ENCODE peak calls at places on chromosomes 1 and 21, in six cellular contexts. One of them, this sample, is unnamed.

GRCh38 chr1:37449936-37450335 is 24.4 kb upstream of the ZC3H12A start:
- DNase-seq in adipocyte: no peak
- DNase-seq in psoas muscle: no peak
- DNase-seq in ovary: no peak
- DNase-seq in PC-3: no peak
- DNase-seq in A549: no peak
- DNase-seq in this sample: no peak

GRCh38 chr1:186094170-186094569 is 280.9 kb downstream of the TPR start:
- DNase-seq in ovary: no peak
- DNase-seq in psoas muscle: no peak
- DNase-seq in A549: no peak
- DNase-seq in PC-3: peak; percentile 23
- DNase-seq in adipocyte: peak; percentile 57
- DNase-seq in this sample: peak; percentile 66

GRCh38 chr1:39409055-39409816 is 82.2 kb upstream of the BMP8A start:
- DNase-seq in PC-3: peak; percentile 47
- DNase-seq in psoas muscle: peak; percentile 37
- DNase-seq in ovary: peak; percentile 39
- DNase-seq in A549: no peak
- DNase-seq in adipocyte: peak; percentile 90
- DNase-seq in this sample: peak; percentile 80

GRCh38 chr1:244053831-244054230 is 2.7 kb downstream of the ZBTB18 start:
- DNase-seq in adipocyte: no peak
- DNase-seq in psoas muscle: no peak
- DNase-seq in ovary: no peak
- DNase-seq in PC-3: no peak
- DNase-seq in A549: no peak
- DNase-seq in this sample: no peak

GRCh38 chr21:35220301-35220700 is 171.2 kb upstream of the RUNX1 start:
- DNase-seq in ovary: no peak
- DNase-seq in A549: no peak
- DNase-seq in PC-3: no peak
- DNase-seq in adipocyte: peak; percentile 58
- DNase-seq in psoas muscle: no peak
- DNase-seq in this sample: peak; percentile 78

GRCh38 chr21:42841156-42841915 is 38.0 kb downstream of the WDR4 start:
- DNase-seq in adipocyte: no peak
- DNase-seq in A549: no peak
- DNase-seq in ovary: peak; percentile 5
- DNase-seq in psoas muscle: no peak
- DNase-seq in PC-3: no peak
- DNase-seq in this sample: no peak

GRCh38 chr1:29542476-29543015 is 306.2 kb downstream of the PTPRU start:
- DNase-seq in PC-3: no peak
- DNase-seq in A549: no peak
- DNase-seq in psoas muscle: no peak
- DNase-seq in adipocyte: no peak
- DNase-seq in ovary: no peak
- DNase-seq in this sample: no peak

GRCh38 chr1:35533596-35533995 is 23.6 kb downstream of the KIAA0319L start:
- DNase-seq in A549: no peak
- DNase-seq in adipocyte: no peak
- DNase-seq in ovary: no peak
- DNase-seq in PC-3: no peak
- DNase-seq in psoas muscle: no peak
- DNase-seq in this sample: no peak

GRCh38 chr21:31975491-31975890 is 102.7 kb downstream of the HUNK start:
- DNase-seq in psoas muscle: no peak
- DNase-seq in A549: no peak
- DNase-seq in ovary: no peak
- DNase-seq in adipocyte: no peak
- DNase-seq in PC-3: no peak
- DNase-seq in this sample: no peak

DNA sequence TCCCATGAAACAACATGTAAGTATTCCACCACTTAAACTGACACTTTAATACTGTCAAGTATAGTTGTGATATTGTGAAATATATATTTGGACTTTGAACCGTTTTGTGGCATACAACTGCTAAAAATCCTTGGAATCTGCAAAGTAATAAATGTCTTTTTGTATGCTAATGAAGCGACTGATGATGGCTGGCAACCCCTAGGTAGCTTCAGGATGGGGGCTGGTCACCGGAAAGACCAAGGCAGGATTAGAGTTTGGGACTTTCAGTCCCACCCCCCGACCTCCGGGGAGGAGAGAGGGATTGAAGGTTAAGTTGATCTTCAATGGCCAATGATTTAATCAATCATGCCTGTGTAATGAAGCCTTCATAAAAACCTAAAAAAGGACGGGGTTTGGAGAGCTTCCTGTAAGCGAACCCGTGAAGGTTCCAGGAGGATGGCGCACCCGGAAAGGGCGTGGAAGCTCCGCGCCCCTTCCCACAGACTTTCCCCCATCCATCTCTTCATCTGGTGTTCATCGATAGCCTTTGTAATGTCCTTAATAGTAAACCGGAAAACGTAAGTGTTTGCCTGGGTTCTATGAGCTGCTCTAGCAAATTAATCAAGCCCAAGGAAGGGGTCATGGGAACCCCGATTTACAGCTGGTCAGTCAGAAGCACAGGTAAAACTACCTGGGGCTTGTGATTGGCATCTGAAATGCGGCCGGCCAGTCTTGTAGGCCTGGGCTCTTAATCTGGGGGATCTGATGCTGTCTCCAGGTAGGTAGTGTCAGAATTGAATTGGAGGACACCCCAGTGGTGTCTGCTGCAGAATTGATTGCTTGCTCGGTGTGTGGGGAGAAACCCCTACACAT is 1.8 kb upstream of the ZNF281 start:
- DNase-seq in psoas muscle: no peak
- DNase-seq in PC-3: no peak
- DNase-seq in ovary: no peak
- DNase-seq in A549: no peak
- DNase-seq in adipocyte: no peak
- DNase-seq in this sample: no peak
- H3K4me3 ChIP-seq in psoas muscle: no peak overlapping the region
- H3K4me3 ChIP-seq in PC-3: no peak overlapping the region
- H3K4me3 ChIP-seq in ovary: no peak overlapping the region
- H3K4me3 ChIP-seq in A549: no peak overlapping the region
- H3K4me3 ChIP-seq in adipocyte: no peak overlapping the region
- H3K4me3 ChIP-seq in this sample: no peak overlapping the region

GRCh38 chr1:111455642-111456031 is 6.4 kb downstream of the ATP5PB start:
- DNase-seq in ovary: no peak
- DNase-seq in psoas muscle: no peak
- DNase-seq in PC-3: no peak
- DNase-seq in adipocyte: no peak
- DNase-seq in A549: no peak
- DNase-seq in this sample: no peak

GRCh38 chr1:111450185-111450584 is 921 bp downstream of the ATP5PB start:
- DNase-seq in A549: no peak
- DNase-seq in adipocyte: no peak
- DNase-seq in psoas muscle: no peak
- DNase-seq in PC-3: no peak
- DNase-seq in ovary: no peak
- DNase-seq in this sample: no peak

GRCh38 chr1:111454859-111455641 is 5.8 kb downstream of the ATP5PB start:
- DNase-seq in A549: no peak
- DNase-seq in ovary: no peak
- DNase-seq in adipocyte: no peak
- DNase-seq in psoas muscle: no peak
- DNase-seq in PC-3: no peak
- DNase-seq in this sample: no peak

GRCh38 chr1:111452581-111452980 is 3.3 kb downstream of the ATP5PB start:
- DNase-seq in A549: no peak
- DNase-seq in psoas muscle: no peak
- DNase-seq in PC-3: no peak
- DNase-seq in adipocyte: no peak
- DNase-seq in ovary: no peak
- DNase-seq in this sample: no peak

DNA sequence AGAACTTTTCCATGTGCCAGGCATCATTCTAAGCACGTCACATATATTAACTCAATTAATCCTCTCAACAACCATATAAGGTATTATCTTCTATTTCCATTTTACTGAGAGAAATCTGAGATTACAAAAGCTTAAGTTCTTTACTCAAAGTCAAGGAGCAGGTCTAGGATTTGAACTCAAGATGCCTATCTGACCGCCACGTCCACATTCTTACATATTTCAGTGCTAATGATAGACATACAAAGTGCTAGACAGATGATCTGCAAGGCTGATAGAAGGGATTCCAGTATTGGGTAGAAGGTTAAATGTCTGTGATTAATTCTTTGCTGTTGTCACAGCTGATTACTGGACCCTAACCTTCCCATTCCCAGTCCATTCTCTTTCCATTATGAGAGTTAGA is 4.4 kb downstream of the ATP5PB start:
- DNase-seq in A549: no peak
- DNase-seq in PC-3: no peak
- DNase-seq in ovary: no peak
- DNase-seq in psoas muscle: no peak
- DNase-seq in adipocyte: no peak
- DNase-seq in this sample: no peak
- H3K4me3 ChIP-seq in A549: no peak overlapping the region
- H3K4me3 ChIP-seq in PC-3: no peak overlapping the region
- H3K4me3 ChIP-seq in ovary: no peak overlapping the region
- H3K4me3 ChIP-seq in psoas muscle: no peak overlapping the region
- H3K4me3 ChIP-seq in adipocyte: no peak overlapping the region
- H3K4me3 ChIP-seq in this sample: no peak overlapping the region

DNA sequence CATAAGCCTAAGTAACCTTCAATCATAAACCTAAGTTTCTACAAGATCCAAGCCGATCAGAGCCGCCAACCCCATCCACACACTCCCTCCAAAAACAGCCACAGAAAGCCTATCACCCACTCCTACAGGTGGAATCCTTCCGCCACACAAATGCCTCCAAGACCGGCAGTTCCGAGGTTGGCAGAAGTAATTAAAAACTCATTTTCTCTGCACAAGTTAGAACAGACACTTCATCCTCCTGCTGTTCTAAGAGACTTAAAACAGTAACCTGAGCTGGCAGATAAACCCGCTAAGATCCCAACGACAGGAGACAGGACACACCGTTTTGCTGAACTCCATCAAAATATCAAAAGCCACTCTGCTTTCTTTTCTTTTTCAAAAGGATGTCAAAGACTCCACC is 2.8 kb downstream of the SSBP3 start:
- DNase-seq in PC-3: no peak
- DNase-seq in ovary: no peak
- DNase-seq in A549: no peak
- DNase-seq in psoas muscle: no peak
- DNase-seq in adipocyte: peak; percentile 7
- DNase-seq in this sample: no peak
- H3K4me3 ChIP-seq in PC-3: peak overlapping the region; percentile 82
- H3K4me3 ChIP-seq in ovary: peak overlapping the region; percentile 98
- H3K4me3 ChIP-seq in A549: no peak overlapping the region
- H3K4me3 ChIP-seq in psoas muscle: peak overlapping the region; percentile 91
- H3K4me3 ChIP-seq in adipocyte: peak overlapping the region; percentile 86
- H3K4me3 ChIP-seq in this sample: peak overlapping the region; percentile 72

GRCh38 chr1:202161151-202162048 is 998 bp upstream of the PTPN7 start:
- DNase-seq in psoas muscle: no peak
- DNase-seq in A549: no peak
- DNase-seq in adipocyte: no peak
- DNase-seq in ovary: no peak
- DNase-seq in PC-3: no peak
- DNase-seq in this sample: no peak
- H3K4me3 ChIP-seq in psoas muscle: no peak overlapping the region
- H3K4me3 ChIP-seq in A549: no peak overlapping the region
- H3K4me3 ChIP-seq in adipocyte: no peak overlapping the region
- H3K4me3 ChIP-seq in ovary: no peak overlapping the region
- H3K4me3 ChIP-seq in PC-3: no peak overlapping the region
- H3K4me3 ChIP-seq in this sample: no peak overlapping the region

DNA sequence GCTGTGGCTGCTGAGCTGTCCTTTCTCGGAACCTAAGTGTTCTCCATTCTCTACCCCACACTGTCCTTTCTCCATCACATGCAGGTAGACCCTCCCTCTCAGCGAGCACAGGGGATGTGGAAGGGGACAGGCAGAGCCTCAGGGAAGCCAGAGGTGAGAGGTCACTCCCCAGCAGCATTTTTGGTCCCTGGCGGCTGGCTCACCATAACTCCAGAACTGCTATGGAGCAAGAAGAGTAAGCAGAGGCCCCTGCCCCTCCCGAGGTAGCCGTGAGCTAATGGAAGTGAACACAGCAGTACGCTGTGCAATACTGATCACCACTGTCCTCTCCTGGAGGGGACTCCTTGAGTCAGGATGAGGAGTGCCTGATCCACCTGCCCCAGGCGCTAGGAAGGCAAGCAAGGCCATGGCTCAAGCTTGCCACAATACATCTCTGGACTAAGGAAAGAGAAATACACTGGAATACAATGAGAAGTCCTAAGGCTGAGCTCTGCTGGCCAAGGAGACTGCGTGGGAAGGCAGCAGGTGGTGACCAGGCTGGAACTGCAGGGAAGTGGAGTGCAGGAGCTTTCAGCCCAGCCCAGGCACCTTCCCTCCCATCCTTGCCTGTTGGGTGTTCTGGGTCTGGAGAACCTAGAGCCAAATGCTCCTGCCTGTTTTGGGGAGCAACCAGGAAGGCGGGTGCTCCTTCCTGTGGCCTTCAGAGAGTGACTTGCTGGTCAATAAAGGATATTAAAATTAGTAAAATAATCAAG is 96.2 kb downstream of the LAMC2 start:
- DNase-seq in A549: no peak
- DNase-seq in adipocyte: no peak
- DNase-seq in psoas muscle: no peak
- DNase-seq in ovary: no peak
- DNase-seq in PC-3: no peak
- DNase-seq in this sample: no peak
- H3K4me3 ChIP-seq in A549: no peak overlapping the region
- H3K4me3 ChIP-seq in adipocyte: peak overlapping the region; percentile 54
- H3K4me3 ChIP-seq in psoas muscle: peak overlapping the region; percentile 51
- H3K4me3 ChIP-seq in ovary: no peak overlapping the region
- H3K4me3 ChIP-seq in PC-3: no peak overlapping the region
- H3K4me3 ChIP-seq in this sample: no peak overlapping the region

GRCh38 chr1:83552820-83553219 is 446.1 kb downstream of the TTLL7 start:
- DNase-seq in ovary: no peak
- DNase-seq in PC-3: no peak
- DNase-seq in A549: no peak
- DNase-seq in psoas muscle: no peak
- DNase-seq in adipocyte: no peak
- DNase-seq in this sample: no peak
- H3K4me3 ChIP-seq in ovary: no peak overlapping the region
- H3K4me3 ChIP-seq in PC-3: no peak overlapping the region
- H3K4me3 ChIP-seq in A549: no peak overlapping the region
- H3K4me3 ChIP-seq in psoas muscle: no peak overlapping the region
- H3K4me3 ChIP-seq in adipocyte: no peak overlapping the region
- H3K4me3 ChIP-seq in this sample: no peak overlapping the region

GRCh38 chr21:36976228-36976627 is 9.8 kb upstream of the HLCS start:
- DNase-seq in A549: no peak
- DNase-seq in ovary: no peak
- DNase-seq in PC-3: no peak
- DNase-seq in adipocyte: no peak
- DNase-seq in psoas muscle: no peak
- DNase-seq in this sample: no peak

GRCh38 chr21:36976882-36977651 is 10.6 kb upstream of the HLCS start:
- DNase-seq in psoas muscle: no peak
- DNase-seq in A549: peak; percentile 23
- DNase-seq in ovary: no peak
- DNase-seq in adipocyte: peak; percentile 87
- DNase-seq in PC-3: peak; percentile 96
- DNase-seq in this sample: peak; percentile 50

GRCh38 chr21:36980280-36981048 is 14.0 kb upstream of the HLCS start:
- DNase-seq in PC-3: peak; percentile 57
- DNase-seq in A549: no peak
- DNase-seq in ovary: peak; percentile 23
- DNase-seq in adipocyte: no peak
- DNase-seq in psoas muscle: peak; percentile 32
- DNase-seq in this sample: peak; percentile 35

GRCh38 chr21:36981977-36982700 is 15.7 kb upstream of the HLCS start:
- DNase-seq in A549: no peak
- DNase-seq in adipocyte: no peak
- DNase-seq in ovary: no peak
- DNase-seq in psoas muscle: no peak
- DNase-seq in PC-3: no peak
- DNase-seq in this sample: no peak

GRCh38 chr21:36981049-36981391 is 14.6 kb upstream of the HLCS start:
- DNase-seq in adipocyte: no peak
- DNase-seq in A549: no peak
- DNase-seq in PC-3: peak; percentile 35
- DNase-seq in psoas muscle: no peak
- DNase-seq in ovary: no peak
- DNase-seq in this sample: no peak
- H3K4me3 ChIP-seq in adipocyte: peak overlapping the region; percentile 79
- H3K4me3 ChIP-seq in A549: peak overlapping the region; percentile 33
- H3K4me3 ChIP-seq in PC-3: peak overlapping the region; percentile 73
- H3K4me3 ChIP-seq in psoas muscle: peak overlapping the region; percentile 78
- H3K4me3 ChIP-seq in ovary: no peak overlapping the region
- H3K4me3 ChIP-seq in this sample: peak overlapping the region; percentile 41